ENCODE peak calls at places on chromosomes 3 and 15, in six cellular contexts. E is CD8-positive, alpha-beta memory T cell; B is HCT116; C is A549; A is sigmoid colon; D is SJSA1. U is an unnamed sample. For H3K4me1, the result is how much of the 10 kb centered on the place peaks cover.

GRCh38 chr3:182725372-182726251 is 67.7 kb upstream of the ATP11B start:
- DNase-seq in E (no peak), C (no peak), D (no peak), B (no peak), A (no peak), U (no peak)

GRCh38 chr15:69893863-69894262 is 203.9 kb downstream of the TLE3 start:
- DNase-seq in A (no peak), B (no peak), E (no peak), C (no peak), D (peak), U (no peak)

GRCh38 chr3:186152889-186153292 is 44.0 kb upstream of the ETV5 start:
- DNase-seq in D (no peak), A (no peak), C (no peak), E (no peak), B (no peak), U (no peak)

GRCh38 chr3:129936757-129937156 is 37.8 kb upstream of the TRH start:
- DNase-seq in C (no peak), E (no peak), B (no peak), A (peak), D (peak), U (peak)

GRCh38 chr3:12708584-12709192 is 44.8 kb upstream of the RAF1 start:
- DNase-seq in E (no peak), C (no peak), A (no peak), B (no peak), D (no peak), U (no peak)

GRCh38 chr3:53238051-53238850 is 17.6 kb downstream of the TKT start:
- DNase-seq in C (peak), A (no peak), E (no peak), D (peak), B (peak), U (peak)

GRCh38 chr15:57969355-57969754 is 96.2 kb downstream of the ALDH1A2 start:
- DNase-seq in A (no peak), E (no peak), B (no peak), D (no peak), C (no peak), U (no peak)

GRCh38 chr3:31699309-31699953 is 166.7 kb downstream of the STT3B start:
- DNase-seq in C (peak), B (no peak), A (no peak), D (no peak), E (no peak), U (no peak)

GRCh38 chr3:64353256-64353655 is 128.0 kb upstream of the PRICKLE2 start:
- DNase-seq in B (no peak), C (no peak), E (no peak), A (no peak), D (peak), U (no peak)

DNA sequence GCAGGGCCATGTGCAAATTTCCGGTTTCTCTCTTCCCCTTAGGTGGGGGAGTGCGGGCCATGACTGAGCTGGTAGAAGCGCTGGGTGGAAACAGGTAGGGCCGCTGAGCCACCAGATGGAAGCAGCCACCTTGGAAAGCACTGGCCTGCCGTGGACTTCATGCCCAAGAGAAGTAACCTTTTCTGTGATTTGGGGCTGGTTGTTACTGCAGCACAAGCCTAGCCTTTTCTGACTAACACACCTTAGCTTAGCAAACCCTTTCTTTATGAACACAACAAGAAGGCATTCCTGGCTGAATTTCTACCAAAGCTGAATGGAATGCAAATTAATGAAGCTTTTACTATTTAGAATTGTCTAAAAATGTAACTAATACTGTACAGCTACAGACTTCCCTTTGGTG is 149.6 kb upstream of the UBE2E1 start:
- DNase-seq in D (no peak), A (no peak), E (no peak), B (no peak), C (no peak), U (no peak)
- H3K4me1 ChIP-seq in D (under half), A (under half), E (under half), B (under half), C (under half), U (under half)

GRCh38 chr3:11285471-11285870 is 13.3 kb downstream of the ATG7 start:
- DNase-seq in B (no peak), E (no peak), C (no peak), A (no peak), D (no peak), U (no peak)
- H3K4me1 ChIP-seq in B (under half), E (under half), C (under half), A (half or more), D (under half), U (under half)

GRCh38 chr3:171953300-171954022 is 85.9 kb upstream of the FNDC3B start:
- DNase-seq in D (peak), E (no peak), A (no peak), C (no peak), B (no peak), U (no peak)
- H3K4me1 ChIP-seq in D (under half), E (under half), A (under half), C (half or more), B (under half), U (under half)

GRCh38 chr3:45992820-45993219 is 2.8 kb downstream of the FYCO1 start:
- DNase-seq in D (peak), E (no peak), C (no peak), B (no peak), A (no peak), U (no peak)

GRCh38 chr3:45995370-45996192 is at the start of gene FYCO1:
- DNase-seq in E (peak), B (peak), A (peak), D (peak), C (peak), U (peak)

GRCh38 chr3:45994661-45995369 is 809 bp downstream of the FYCO1 start:
- DNase-seq in B (no peak), A (peak), E (peak), D (no peak), C (peak), U (peak)

GRCh38 chr3:45992133-45992729 is 3.4 kb downstream of the FYCO1 start:
- DNase-seq in B (no peak), D (no peak), C (no peak), A (peak), E (no peak), U (no peak)

DNA sequence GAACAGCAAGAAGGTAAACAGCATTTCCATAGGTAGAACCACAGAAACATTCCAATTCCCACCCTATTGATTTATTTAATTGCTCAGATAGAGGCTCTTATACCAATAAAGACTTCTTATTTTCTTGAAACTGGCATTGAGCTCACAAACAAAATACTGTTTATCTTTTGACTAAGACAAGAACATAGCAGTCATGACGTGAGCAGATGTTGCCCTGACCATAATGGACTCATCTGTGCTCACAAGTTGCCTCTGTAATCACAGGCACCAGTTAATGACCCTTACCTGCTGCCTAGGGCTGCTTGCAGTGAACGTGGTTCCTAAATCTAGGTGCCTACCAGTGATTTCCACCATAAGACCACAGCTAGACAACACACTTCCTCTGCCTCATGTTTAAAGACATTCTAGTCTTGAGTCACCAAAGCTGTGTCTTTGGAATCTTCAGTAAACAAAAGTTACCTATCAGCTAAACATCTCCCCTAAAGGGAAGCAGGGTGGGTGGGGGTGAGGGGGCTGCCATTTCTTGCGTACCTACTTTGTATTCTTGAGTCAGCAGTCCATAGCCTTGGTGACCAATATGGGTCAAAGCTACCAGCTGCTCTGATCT is 2.1 kb downstream of the FYCO1 start:
- DNase-seq in B (no peak), A (no peak), D (no peak), E (peak), C (no peak), U (no peak)
- H3K4me1 ChIP-seq in B (under half), A (half or more), D (under half), E (half or more), C (under half), U (half or more)

DNA sequence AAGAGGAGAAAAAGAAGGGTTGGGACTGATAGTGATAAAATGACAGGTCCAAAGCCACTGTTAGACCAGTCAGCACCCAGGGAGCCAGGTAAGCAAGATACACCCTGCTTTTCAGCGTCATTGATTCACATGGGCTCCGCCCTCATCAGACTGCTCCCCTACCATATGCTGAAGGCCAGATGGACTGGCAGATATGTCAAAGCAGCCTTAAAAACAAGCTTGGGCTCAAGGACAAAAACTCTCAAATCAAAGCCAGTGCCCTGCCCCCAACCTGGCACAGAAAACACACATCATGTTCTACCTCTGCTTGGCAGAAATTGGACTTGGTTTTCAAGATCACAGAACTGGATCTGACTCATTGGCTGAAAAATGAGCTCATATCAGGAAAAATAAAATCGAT is 33.4 kb downstream of the SH3BP5 start:
- DNase-seq in E (peak), D (no peak), C (no peak), A (peak), B (no peak), U (no peak)
- H3K4me1 ChIP-seq in E (half or more), D (under half), C (under half), A (under half), B (under half), U (under half)

U was measured in upper lobe of left lung.